ENCODE peak calls at places on chromosomes 7 and 10, in five cellular contexts. X is IMR-90; O is CD8-positive, alpha-beta memory T cell; L is mammary epithelial cell; A is stomach. M is an unnamed sample.

GRCh38 chr7:118794419-118794818 is 569.9 kb downstream of the ANKRD7 start:
- DNase-seq in L (no peak), O (no peak), X (no peak), A (no peak), M (no peak)

GRCh38 chr10:51896849-51897248 is 197.5 kb upstream of the CSTF2T start:
- DNase-seq in A (no peak), X (peak; percentile 82), O (no peak), L (no peak), M (no peak)

GRCh38 chr10:65320256-65321026 is 1605.4 kb upstream of the LRRTM3 start:
- DNase-seq in A (no peak), L (no peak), O (no peak), X (no peak), M (peak; percentile 18)

GRCh38 chr7:119256446-119257131 is 1016.4 kb upstream of the KCND2 start:
- DNase-seq in O (no peak), X (no peak), L (no peak), A (no peak), M (no peak)

GRCh38 chr7:139494835-139495568 is 11.5 kb upstream of the KLRG2 start:
- DNase-seq in A (no peak), X (no peak), L (no peak), O (no peak), M (no peak)

GRCh38 chr10:90031776-90032175 is 330.4 kb downstream of the KIF20B start:
- DNase-seq in X (no peak), A (no peak), L (no peak), O (no peak), M (no peak)

GRCh38 chr7:22482476-22482875 is 17.5 kb downstream of the STEAP1B start:
- DNase-seq in X (no peak), A (no peak), L (no peak), O (no peak), M (no peak)

GRCh38 chr10:24681476-24682088 is 42.1 kb downstream of the ARHGAP21 start:
- DNase-seq in O (no peak), A (no peak), X (no peak), L (peak; percentile 37), M (peak; percentile 14)

GRCh38 chr10:92011560-92012214 is 88.1 kb downstream of the BTAF1 start:
- DNase-seq in A (no peak), O (no peak), X (peak; percentile 83), L (peak; percentile 76), M (peak; percentile 56)

GRCh38 chr10:133442967-133443924 is 10.5 kb upstream of the SCART1 start:
- DNase-seq in A (no peak), L (no peak), O (no peak), X (no peak), M (no peak)

GRCh38 chr7:113831509-113831908 is 87.3 kb downstream of the PPP1R3A start:
- DNase-seq in O (no peak), L (no peak), X (peak; percentile 41), A (no peak), M (peak; percentile 26)

GRCh38 chr7:146713907-146714306 is 597.3 kb downstream of the CNTNAP2 start:
- DNase-seq in A (no peak), L (no peak), O (no peak), X (no peak), M (no peak)

GRCh38 chr10:83592337-83592935 is 546.9 kb upstream of the GHITM start:
- DNase-seq in O (no peak), X (no peak), A (no peak), L (no peak), M (no peak)

GRCh38 chr10:14953452-14954000 is 370 bp downstream of the DCLRE1C start:
- DNase-seq in L (peak; percentile 60), A (peak; percentile 51), O (no peak), X (peak; percentile 67), M (peak; percentile 62)

GRCh38 chr7:41942468-41943097 is 239.7 kb upstream of the INHBA start:
- DNase-seq in X (peak; percentile 90), A (no peak), O (no peak), L (no peak), M (no peak)

GRCh38 chr7:27095897-27096755 is at the start of gene HOXA1:
- DNase-seq in L (peak; percentile 92), A (peak; percentile 59), X (peak; percentile 95), O (peak; percentile 66), M (peak; percentile 95)

GRCh38 chr10:22554481-22555182 is 159.7 kb downstream of the PIP4K2A start:
- DNase-seq in O (no peak), L (no peak), A (peak; percentile 76), X (peak; percentile 87), M (no peak)

GRCh38 chr10:75722609-75723008 is 291.2 kb downstream of the LRMDA start:
- DNase-seq in A (no peak), L (no peak), O (no peak), X (no peak), M (no peak)

GRCh38 chr10:23437987-23438546 is 808 bp upstream of the OTUD1 start:
- DNase-seq in O (no peak), L (no peak), A (no peak), X (no peak), M (no peak)

GRCh38 chr7:106082087-106082854 is 29.8 kb downstream of the SYPL1 start:
- DNase-seq in L (no peak), X (no peak), A (no peak), O (no peak), M (no peak)

GRCh38 chr7:21548491-21548890 is 5.7 kb downstream of the DNAH11 start:
- DNase-seq in A (no peak), O (no peak), X (no peak), L (peak; percentile 14), M (no peak)

GRCh38 chr10:86709786-86710185 is 41.5 kb downstream of the LDB3 start:
- DNase-seq in L (no peak), X (no peak), O (no peak), A (no peak), M (no peak)

GRCh38 chr10:99984635-99985034 is 25.1 kb downstream of the DNMBP start:
- DNase-seq in O (no peak), X (no peak), A (no peak), L (no peak), M (no peak)

GRCh38 chr7:112452102-112452888 is 2.0 kb downstream of the IFRD1 start:
- DNase-seq in X (peak; percentile 42), A (peak; percentile 28), O (no peak), L (peak; percentile 36), M (peak; percentile 66)

GRCh38 chr10:3832022-3832786 is 47.2 kb upstream of the KLF6 start:
- DNase-seq in O (no peak), X (no peak), L (no peak), A (no peak), M (no peak)
- H3K4me3 ChIP-seq in O (no peak overlapping the region), X (no peak overlapping the region), L (no peak overlapping the region), A (no peak overlapping the region), M (no peak overlapping the region)

GRCh38 chr7:63038987-63039386 is 959.7 kb upstream of the ZNF722 start:
- DNase-seq in L (no peak), X (no peak), A (no peak), O (no peak), M (no peak)

GRCh38 chr7:63041786-63042185 is 956.9 kb upstream of the ZNF722 start:
- DNase-seq in A (no peak), L (no peak), X (no peak), O (no peak), M (no peak)

GRCh38 chr7:63040966-63041610 is 957.6 kb upstream of the ZNF722 start:
- DNase-seq in X (no peak), A (no peak), O (no peak), L (no peak), M (no peak)

GRCh38 chr7:63040336-63040735 is 958.3 kb upstream of the ZNF722 start:
- DNase-seq in A (no peak), X (no peak), O (no peak), L (no peak), M (no peak)

GRCh38 chr7:63039882-63040281 is 958.8 kb upstream of the ZNF722 start:
- DNase-seq in X (no peak), O (no peak), L (no peak), A (no peak), M (no peak)
- H3K9me3 ChIP-seq in X (peaks cover 54% of the 10 kb centered on the region), O (no peaks in the 10 kb centered on the region), L (peaks cover 45% of the 10 kb centered on the region), A (no peaks in the 10 kb centered on the region), M (no peaks in the 10 kb centered on the region)

GRCh38 chr7:107471292-107472070 is 1.6 kb downstream of the GPR22 start:
- DNase-seq in A (no peak), O (no peak), L (no peak), X (no peak), M (peak; percentile 35)
- H3K4me3 ChIP-seq in A (no peak overlapping the region), O (no peak overlapping the region), L (no peak overlapping the region), X (no peak overlapping the region), M (no peak overlapping the region)

GRCh38 chr10:123588386-123588914 is 77.7 kb upstream of the GPR26 start:
- DNase-seq in L (no peak), X (no peak), O (no peak), A (no peak), M (no peak)

GRCh38 chr10:123583639-123584418 is 82.3 kb upstream of the GPR26 start:
- DNase-seq in A (peak; percentile 84), L (peak; percentile 61), X (peak; percentile 21), O (no peak), M (peak; percentile 55)

GRCh38 chr10:123584419-123584775 is 81.8 kb upstream of the GPR26 start:
- DNase-seq in L (no peak), O (no peak), X (no peak), A (no peak), M (no peak)

GRCh38 chr10:123587110-123587509 is 79.0 kb upstream of the GPR26 start:
- DNase-seq in A (no peak), X (no peak), L (no peak), O (no peak), M (no peak)

DNA sequence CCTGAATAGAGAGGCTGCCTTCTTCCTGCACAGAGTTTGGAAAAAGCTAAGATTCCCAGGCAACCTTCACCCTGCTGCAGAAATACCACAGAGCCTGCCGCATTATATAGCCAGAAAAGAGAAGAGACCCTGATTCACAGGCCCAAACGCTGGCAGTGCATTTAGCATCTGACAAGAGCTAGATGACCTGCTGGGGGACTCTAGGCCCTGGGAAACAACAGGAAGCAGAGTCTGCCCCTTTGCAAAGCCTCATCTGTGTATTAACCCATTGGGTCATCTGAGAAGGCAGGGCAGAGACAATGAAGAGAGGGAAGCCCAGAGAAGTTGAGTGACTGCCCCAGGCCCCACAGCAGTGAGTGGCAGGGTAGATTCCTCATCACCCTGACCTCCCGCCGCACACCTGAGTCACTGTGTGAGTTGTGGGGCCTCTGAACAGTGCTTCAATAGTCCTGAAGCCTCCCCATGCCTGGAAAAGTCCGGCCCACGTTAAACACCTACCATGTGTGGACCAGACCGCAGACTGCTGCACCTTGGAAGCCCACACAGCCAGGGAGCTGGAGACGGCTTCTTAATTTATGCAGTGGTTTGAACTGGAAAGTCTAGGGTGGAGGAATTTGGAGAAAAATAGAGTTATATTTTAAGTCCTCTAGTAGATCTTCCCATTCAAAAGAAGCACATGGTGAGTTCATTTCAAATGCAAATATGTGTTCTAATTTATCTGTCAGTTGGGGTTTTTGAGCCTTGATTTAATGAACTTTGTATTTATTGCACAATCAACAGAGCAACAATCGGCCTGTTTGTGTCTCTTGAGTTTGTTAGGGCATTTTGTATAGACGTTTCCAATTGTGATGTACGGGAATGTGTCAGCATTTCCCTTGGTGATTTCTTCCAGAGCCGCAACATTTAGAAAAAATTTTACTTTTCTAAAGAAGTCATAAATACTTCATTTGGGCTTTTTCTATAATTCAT is 80.4 kb upstream of the GPR26 start:
- DNase-seq in L (no peak), X (no peak), A (no peak), O (no peak), M (no peak)
- H3K9me3 ChIP-seq in L (no peaks in the 10 kb centered on the region), X (peaks cover 6% of the 10 kb centered on the region), A (no peaks in the 10 kb centered on the region), O (no peaks in the 10 kb centered on the region), M (no peaks in the 10 kb centered on the region)